ENCODE peak calls at places on chromosomes 7 and 10, in seven cellular contexts. One of them, this sample, is unnamed.
A peak's percentile ranks its signal among the peaks of the same experiment; 100 is the strongest.

GRCh38 chr7:50333266-50333665 is 28.8 kb downstream of the IKZF1 start:
- DNase-seq in AG10803: no peak
- DNase-seq in stimulated activated CD8-positive, alpha-beta memory T cell treated with anti-CD3 and anti-CD28 coated beads, Interleukin-4, amount 100 ng/mL, for 24 hours: no peak
- DNase-seq in pons: no peak
- DNase-seq in activated T-cell treated with anti-CD3 and anti-CD28 coated beads, Interleukin-2, amount 50 U/mL, for 72 hours: no peak
- DNase-seq in HCT116: no peak
- DNase-seq in activated naive CD4-positive, alpha-beta T cell treated with Interleukin-2 at 50 U/mL for 16 hours: no peak
- DNase-seq in this sample: peak; percentile 45

GRCh38 chr10:74932648-74933047 is 106.2 kb downstream of the KAT6B start:
- DNase-seq in activated naive CD4-positive, alpha-beta T cell treated with Interleukin-2 at 50 U/mL for 16 hours: no peak
- DNase-seq in stimulated activated CD8-positive, alpha-beta memory T cell treated with anti-CD3 and anti-CD28 coated beads, Interleukin-4, amount 100 ng/mL, for 24 hours: no peak
- DNase-seq in pons: peak; percentile 76
- DNase-seq in activated T-cell treated with anti-CD3 and anti-CD28 coated beads, Interleukin-2, amount 50 U/mL, for 72 hours: no peak
- DNase-seq in AG10803: peak; percentile 44
- DNase-seq in HCT116: no peak
- DNase-seq in this sample: no peak

GRCh38 chr7:4797858-4798705 is 22.7 kb downstream of the AP5Z1 start:
- DNase-seq in activated T-cell treated with anti-CD3 and anti-CD28 coated beads, Interleukin-2, amount 50 U/mL, for 72 hours: peak; percentile 74
- DNase-seq in activated naive CD4-positive, alpha-beta T cell treated with Interleukin-2 at 50 U/mL for 16 hours: peak; percentile 67
- DNase-seq in stimulated activated CD8-positive, alpha-beta memory T cell treated with anti-CD3 and anti-CD28 coated beads, Interleukin-4, amount 100 ng/mL, for 24 hours: peak; percentile 54
- DNase-seq in pons: no peak
- DNase-seq in HCT116: peak; percentile 16
- DNase-seq in AG10803: peak; percentile 15
- DNase-seq in this sample: peak; percentile 74

GRCh38 chr10:73641272-73642060 is at the start of gene MYOZ1:
- DNase-seq in AG10803: peak; percentile 29
- DNase-seq in stimulated activated CD8-positive, alpha-beta memory T cell treated with anti-CD3 and anti-CD28 coated beads, Interleukin-4, amount 100 ng/mL, for 24 hours: no peak
- DNase-seq in activated T-cell treated with anti-CD3 and anti-CD28 coated beads, Interleukin-2, amount 50 U/mL, for 72 hours: no peak
- DNase-seq in activated naive CD4-positive, alpha-beta T cell treated with Interleukin-2 at 50 U/mL for 16 hours: no peak
- DNase-seq in pons: no peak
- DNase-seq in HCT116: no peak
- DNase-seq in this sample: no peak

GRCh38 chr7:75920431-75921161 is 5.6 kb downstream of the POR start:
- DNase-seq in HCT116: no peak
- DNase-seq in AG10803: no peak
- DNase-seq in activated naive CD4-positive, alpha-beta T cell treated with Interleukin-2 at 50 U/mL for 16 hours: peak; percentile 28
- DNase-seq in activated T-cell treated with anti-CD3 and anti-CD28 coated beads, Interleukin-2, amount 50 U/mL, for 72 hours: peak; percentile 53
- DNase-seq in pons: no peak
- DNase-seq in stimulated activated CD8-positive, alpha-beta memory T cell treated with anti-CD3 and anti-CD28 coated beads, Interleukin-4, amount 100 ng/mL, for 24 hours: no peak
- DNase-seq in this sample: peak; percentile 72

GRCh38 chr7:150737265-150738055 is at the start of gene GIMAP5:
- DNase-seq in AG10803: no peak
- DNase-seq in HCT116: no peak
- DNase-seq in pons: no peak
- DNase-seq in stimulated activated CD8-positive, alpha-beta memory T cell treated with anti-CD3 and anti-CD28 coated beads, Interleukin-4, amount 100 ng/mL, for 24 hours: no peak
- DNase-seq in activated naive CD4-positive, alpha-beta T cell treated with Interleukin-2 at 50 U/mL for 16 hours: peak; percentile 68
- DNase-seq in activated T-cell treated with anti-CD3 and anti-CD28 coated beads, Interleukin-2, amount 50 U/mL, for 72 hours: peak; percentile 65
- DNase-seq in this sample: peak; percentile 77

GRCh38 chr10:114010316-114010715 is 33.4 kb upstream of the ADRB1 start:
- DNase-seq in HCT116: no peak
- DNase-seq in activated T-cell treated with anti-CD3 and anti-CD28 coated beads, Interleukin-2, amount 50 U/mL, for 72 hours: no peak
- DNase-seq in activated naive CD4-positive, alpha-beta T cell treated with Interleukin-2 at 50 U/mL for 16 hours: no peak
- DNase-seq in stimulated activated CD8-positive, alpha-beta memory T cell treated with anti-CD3 and anti-CD28 coated beads, Interleukin-4, amount 100 ng/mL, for 24 hours: no peak
- DNase-seq in pons: no peak
- DNase-seq in AG10803: peak; percentile 30
- DNase-seq in this sample: no peak

GRCh38 chr7:84182301-84182700 is 12.3 kb downstream of the SEMA3A start:
- DNase-seq in activated naive CD4-positive, alpha-beta T cell treated with Interleukin-2 at 50 U/mL for 16 hours: no peak
- DNase-seq in HCT116: no peak
- DNase-seq in stimulated activated CD8-positive, alpha-beta memory T cell treated with anti-CD3 and anti-CD28 coated beads, Interleukin-4, amount 100 ng/mL, for 24 hours: no peak
- DNase-seq in pons: no peak
- DNase-seq in AG10803: no peak
- DNase-seq in activated T-cell treated with anti-CD3 and anti-CD28 coated beads, Interleukin-2, amount 50 U/mL, for 72 hours: no peak
- DNase-seq in this sample: no peak

GRCh38 chr10:24556746-24557742 is 166.6 kb downstream of the ARHGAP21 start:
- DNase-seq in pons: peak; percentile 77
- DNase-seq in HCT116: peak; percentile 66
- DNase-seq in stimulated activated CD8-positive, alpha-beta memory T cell treated with anti-CD3 and anti-CD28 coated beads, Interleukin-4, amount 100 ng/mL, for 24 hours: no peak
- DNase-seq in activated T-cell treated with anti-CD3 and anti-CD28 coated beads, Interleukin-2, amount 50 U/mL, for 72 hours: peak; percentile 33
- DNase-seq in AG10803: peak; percentile 76
- DNase-seq in activated naive CD4-positive, alpha-beta T cell treated with Interleukin-2 at 50 U/mL for 16 hours: no peak
- DNase-seq in this sample: no peak